ENCODE peak calls at places on chromosomes 4 and X, in four cellular contexts. One of them, this sample, is unnamed.

GRCh38 chrX:101676571-101676970 is 16.9 kb upstream of the ARMCX2 start:
- DNase-seq in HepG2: no peak
- DNase-seq in A549: no peak
- DNase-seq in K562: no peak
- DNase-seq in this sample: no peak

GRCh38 chr4:38128478-38129451 is 168.6 kb downstream of the PTTG2 start:
- DNase-seq in HepG2: peak
- DNase-seq in A549: peak
- DNase-seq in K562: no peak
- DNase-seq in this sample: peak

GRCh38 chr4:42558156-42558555 is 98.7 kb downstream of the ATP8A1 start:
- DNase-seq in K562: no peak
- DNase-seq in A549: no peak
- DNase-seq in HepG2: no peak
- DNase-seq in this sample: no peak

GRCh38 chr4:17301869-17302268 is 210.0 kb downstream of the QDPR start:
- DNase-seq in A549: no peak
- DNase-seq in HepG2: no peak
- DNase-seq in K562: no peak
- DNase-seq in this sample: no peak

GRCh38 chrX:23483396-23483795 is 148.7 kb downstream of the PTCHD1 start:
- DNase-seq in HepG2: no peak
- DNase-seq in A549: no peak
- DNase-seq in K562: no peak
- DNase-seq in this sample: no peak

GRCh38 chr4:10032625-10033024 is 11.3 kb upstream of the SLC2A9 start:
- DNase-seq in HepG2: peak
- DNase-seq in A549: peak
- DNase-seq in K562: no peak
- DNase-seq in this sample: no peak

GRCh38 chr4:130125468-130125867 is 1029.5 kb downstream of the C4orf33 start:
- DNase-seq in A549: no peak
- DNase-seq in HepG2: no peak
- DNase-seq in K562: no peak
- DNase-seq in this sample: no peak

GRCh38 chr4:182724414-182724813 is 192.8 kb downstream of the DCTD start:
- DNase-seq in A549: no peak
- DNase-seq in K562: no peak
- DNase-seq in HepG2: no peak
- DNase-seq in this sample: no peak

GRCh38 chrX:21131346-21131745 is 242.9 kb upstream of the CNKSR2 start:
- DNase-seq in A549: no peak
- DNase-seq in K562: no peak
- DNase-seq in HepG2: no peak
- DNase-seq in this sample: no peak

GRCh38 chr4:41573458-41574129 is 35.6 kb downstream of the LIMCH1 start:
- DNase-seq in K562: no peak
- DNase-seq in A549: no peak
- DNase-seq in HepG2: no peak
- DNase-seq in this sample: no peak

GRCh38 chr4:151644625-151645024 is 116.2 kb downstream of the GATB start:
- DNase-seq in HepG2: peak
- DNase-seq in A549: peak
- DNase-seq in K562: peak
- DNase-seq in this sample: peak

GRCh38 chr4:52234539-52235174 is 183.6 kb downstream of the SPATA18 start:
- DNase-seq in K562: peak
- DNase-seq in HepG2: peak
- DNase-seq in A549: peak
- DNase-seq in this sample: no peak

GRCh38 chrX:124010157-124010556 is 48.7 kb downstream of the STAG2 start:
- DNase-seq in A549: no peak
- DNase-seq in HepG2: no peak
- DNase-seq in K562: no peak
- DNase-seq in this sample: no peak
- TF ChIP-seq JUN in A549: no peak
- TF ChIP-seq JUN in HepG2: no peak
- TF ChIP-seq JUN in K562: no peak
- TF ChIP-seq JUN in this sample: no peak

GRCh38 chrX:133229361-133229760 is 11.2 kb upstream of the TFDP3 start:
- DNase-seq in A549: no peak
- DNase-seq in K562: no peak
- DNase-seq in HepG2: no peak
- DNase-seq in this sample: no peak
- TF ChIP-seq JUN in A549: no peak
- TF ChIP-seq JUN in K562: no peak
- TF ChIP-seq JUN in HepG2: no peak
- TF ChIP-seq JUN in this sample: no peak

DNA sequence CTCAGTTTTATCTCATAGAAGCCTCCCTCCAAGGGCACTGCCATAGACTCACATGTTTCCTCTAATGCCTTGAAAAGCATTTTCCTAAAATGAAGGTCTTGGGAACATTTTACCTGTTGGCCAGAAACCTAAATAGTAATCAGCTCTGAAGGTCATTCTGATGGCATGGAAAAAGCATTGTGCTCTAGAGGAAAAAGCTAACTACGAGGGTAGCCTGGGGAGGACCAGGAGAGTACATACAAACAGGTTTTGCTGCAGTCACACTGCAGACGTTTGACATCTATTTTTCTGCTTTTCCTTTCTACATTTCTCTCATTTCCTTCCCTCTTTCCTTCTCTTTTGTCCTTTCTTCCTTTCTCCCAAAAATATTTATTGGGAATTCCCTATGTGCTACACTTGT is 103.3 kb upstream of the SORBS2 start:
- DNase-seq in K562: no peak
- DNase-seq in HepG2: no peak
- DNase-seq in A549: no peak
- DNase-seq in this sample: no peak
- TF ChIP-seq JUN in K562: no peak
- TF ChIP-seq JUN in HepG2: no peak
- TF ChIP-seq JUN in A549: no peak
- TF ChIP-seq JUN in this sample: no peak

DNA sequence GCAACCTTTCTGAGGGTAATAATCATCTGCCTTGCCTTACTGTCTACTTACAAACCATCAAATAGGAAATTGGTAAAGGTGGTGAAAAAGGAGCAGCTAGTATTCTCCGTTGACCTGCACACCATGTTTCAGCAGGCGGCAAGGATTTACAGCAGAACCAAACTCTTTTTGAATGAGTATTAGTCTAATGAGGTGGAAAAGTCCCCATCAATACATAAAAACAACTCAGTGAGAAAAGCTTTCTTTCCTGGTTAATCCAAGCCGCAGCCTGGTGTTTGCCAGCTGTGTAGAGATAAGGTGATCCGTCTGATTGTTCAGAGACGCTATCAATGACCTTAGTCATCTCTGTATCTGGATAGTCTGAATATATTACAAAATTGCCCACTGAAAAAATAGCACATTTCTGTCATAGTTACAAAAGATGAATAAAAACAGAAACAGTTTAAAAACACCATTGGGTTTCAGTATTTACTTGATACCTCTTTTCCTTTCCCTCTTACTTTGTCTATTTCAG is 110.4 kb upstream of the TBC1D9 start:
- DNase-seq in A549: no peak
- DNase-seq in K562: no peak
- DNase-seq in HepG2: no peak
- DNase-seq in this sample: no peak
- TF ChIP-seq JUN in A549: no peak
- TF ChIP-seq JUN in K562: no peak
- TF ChIP-seq JUN in HepG2: no peak
- TF ChIP-seq JUN in this sample: no peak

DNA sequence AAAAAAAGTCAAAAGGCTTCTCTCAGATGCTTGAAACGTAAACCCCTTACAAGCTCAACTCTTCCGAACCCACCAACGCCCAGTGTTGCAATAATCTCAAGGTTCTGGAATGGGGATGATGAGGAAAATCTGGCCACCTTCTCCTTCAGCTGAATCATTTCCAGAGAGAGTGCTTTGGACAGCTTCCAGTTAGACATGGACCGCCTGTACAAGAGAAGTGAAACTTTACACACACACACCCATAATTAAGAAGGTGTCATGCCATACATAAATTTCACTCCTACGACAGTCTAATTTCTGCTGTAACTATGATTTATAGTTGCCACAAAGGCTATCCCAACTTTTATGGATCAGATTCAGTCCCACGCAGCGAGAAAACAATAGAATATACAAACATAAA is 72.3 kb downstream of the PRKG2 start:
- DNase-seq in HepG2: no peak
- DNase-seq in A549: no peak
- DNase-seq in K562: no peak
- DNase-seq in this sample: no peak
- TF ChIP-seq JUN in HepG2: no peak
- TF ChIP-seq JUN in A549: no peak
- TF ChIP-seq JUN in K562: no peak
- TF ChIP-seq JUN in this sample: no peak

GRCh38 chrX:1385251-1385794 is 6.6 kb downstream of the SLC25A6 start:
- DNase-seq in A549: no peak
- DNase-seq in HepG2: no peak
- DNase-seq in K562: no peak
- DNase-seq in this sample: peak
- TF ChIP-seq JUN in A549: no peak
- TF ChIP-seq JUN in HepG2: no peak
- TF ChIP-seq JUN in K562: no peak
- TF ChIP-seq JUN in this sample: no peak

DNA sequence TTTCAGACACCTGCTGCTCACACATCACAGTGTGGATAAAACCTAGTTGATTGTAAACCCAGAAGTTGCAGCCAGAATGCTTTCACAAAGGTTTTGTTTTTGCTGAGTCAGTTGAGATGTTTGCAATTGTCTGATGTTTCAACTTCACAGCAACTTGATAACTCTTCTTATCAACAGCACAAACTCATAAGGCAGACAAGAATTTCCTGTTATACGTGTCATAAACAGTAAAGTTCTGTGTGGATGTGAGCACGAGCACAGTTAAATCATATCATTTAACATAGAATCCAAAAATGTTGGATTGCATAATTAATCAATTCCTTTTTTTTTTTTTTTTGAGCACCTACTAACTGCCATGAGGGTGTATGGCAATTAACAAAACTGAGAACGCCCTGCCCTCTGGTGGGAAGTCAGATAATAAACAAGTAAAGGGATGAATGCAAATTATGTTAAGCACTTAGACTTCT is 512.2 kb downstream of the PDHA2 start:
- DNase-seq in HepG2: peak
- DNase-seq in K562: no peak
- DNase-seq in A549: peak
- DNase-seq in this sample: peak
- TF ChIP-seq JUN in HepG2: no peak
- TF ChIP-seq JUN in K562: no peak
- TF ChIP-seq JUN in A549: no peak
- TF ChIP-seq JUN in this sample: no peak

GRCh38 chr4:48706741-48707140 is 73.3 kb downstream of the FRYL start:
- DNase-seq in K562: no peak
- DNase-seq in HepG2: peak
- DNase-seq in A549: no peak
- DNase-seq in this sample: no peak

GRCh38 chr4:48708610-48709009 is 71.5 kb downstream of the FRYL start:
- DNase-seq in K562: no peak
- DNase-seq in HepG2: no peak
- DNase-seq in A549: no peak
- DNase-seq in this sample: no peak

GRCh38 chr4:48705609-48706008 is 74.5 kb downstream of the FRYL start:
- DNase-seq in A549: no peak
- DNase-seq in HepG2: no peak
- DNase-seq in K562: no peak
- DNase-seq in this sample: no peak

GRCh38 chr4:48709920-48710319 is 70.2 kb downstream of the FRYL start:
- DNase-seq in A549: no peak
- DNase-seq in K562: no peak
- DNase-seq in HepG2: no peak
- DNase-seq in this sample: no peak

GRCh38 chr4:48710446-48711209 is 69.5 kb downstream of the FRYL start:
- DNase-seq in A549: no peak
- DNase-seq in HepG2: no peak
- DNase-seq in K562: no peak
- DNase-seq in this sample: no peak
- TF ChIP-seq JUN in A549: no peak
- TF ChIP-seq JUN in HepG2: no peak
- TF ChIP-seq JUN in K562: no peak
- TF ChIP-seq JUN in this sample: no peak

GRCh38 chr4:46329118-46329976 is 60.6 kb downstream of the GABRA2 start:
- DNase-seq in HepG2: peak
- DNase-seq in A549: peak
- DNase-seq in K562: no peak
- DNase-seq in this sample: peak
- TF ChIP-seq JUN in HepG2: no peak
- TF ChIP-seq JUN in A549: no peak
- TF ChIP-seq JUN in K562: no peak
- TF ChIP-seq JUN in this sample: no peak

GRCh38 chr4:147761218-147761883 is 29.5 kb downstream of the ARHGAP10 start:
- DNase-seq in K562: no peak
- DNase-seq in HepG2: no peak
- DNase-seq in A549: no peak
- DNase-seq in this sample: no peak

GRCh38 chr4:147756417-147756816 is 24.5 kb downstream of the ARHGAP10 start:
- DNase-seq in HepG2: no peak
- DNase-seq in A549: no peak
- DNase-seq in K562: no peak
- DNase-seq in this sample: no peak

GRCh38 chr4:147755567-147756295 is 23.8 kb downstream of the ARHGAP10 start:
- DNase-seq in K562: no peak
- DNase-seq in A549: no peak
- DNase-seq in HepG2: no peak
- DNase-seq in this sample: no peak

GRCh38 chr4:147760695-147761094 is 28.8 kb downstream of the ARHGAP10 start:
- DNase-seq in K562: no peak
- DNase-seq in HepG2: no peak
- DNase-seq in A549: no peak
- DNase-seq in this sample: no peak

GRCh38 chr4:147760176-147760575 is 28.3 kb downstream of the ARHGAP10 start:
- DNase-seq in A549: no peak
- DNase-seq in K562: no peak
- DNase-seq in HepG2: no peak
- DNase-seq in this sample: no peak
- TF ChIP-seq JUN in A549: no peak
- TF ChIP-seq JUN in K562: no peak
- TF ChIP-seq JUN in HepG2: no peak
- TF ChIP-seq JUN in this sample: no peak

This sample was measured in WTC11.